ENCODE peak calls at places on chromosomes 2 and 18, in four cellular contexts. F, H, M and S are unnamed samples.

GRCh38 chr18:12317664-12318333 is 9.8 kb downstream of the TUBB6 start:
- DNase-seq in F (no peak), H (peak; percentile 45), M (peak; percentile 74), S (no peak)

GRCh38 chr2:5392658-5393057 is 299.5 kb upstream of the SOX11 start:
- DNase-seq in F (no peak), H (no peak), M (no peak), S (no peak)

GRCh38 chr18:25310045-25310444 is 41.9 kb downstream of the ZNF521 start:
- DNase-seq in F (no peak), H (no peak), M (peak; percentile 54), S (no peak)

GRCh38 chr18:32018331-32019250 is at the start of gene RNF125:
- DNase-seq in F (peak; percentile 78), H (peak; percentile 85), M (peak; percentile 75), S (peak; percentile 95)

GRCh38 chr2:5937865-5938565 is 245.8 kb downstream of the SOX11 start:
- DNase-seq in F (no peak), H (no peak), M (no peak), S (no peak)

GRCh38 chr2:120678251-120678650 is 57.4 kb upstream of the GLI2 start:
- DNase-seq in F (no peak), H (no peak), M (no peak), S (no peak)

GRCh38 chr2:158539176-158539895 is 82.6 kb downstream of the PKP4 start:
- DNase-seq in F (no peak), H (no peak), M (peak; percentile 88), S (no peak)

GRCh38 chr2:231364961-231365810 is 30.3 kb upstream of the B3GNT7 start:
- DNase-seq in F (peak; percentile 45), H (peak; percentile 25), M (peak; percentile 79), S (no peak)

GRCh38 chr2:109507828-109508227 is 105.9 kb downstream of the SEPTIN10 start:
- DNase-seq in F (no peak), H (no peak), M (no peak), S (no peak)

GRCh38 chr18:37986665-37987064 is 421.1 kb upstream of the CELF4 start:
- DNase-seq in F (no peak), H (no peak), M (no peak), S (no peak)

GRCh38 chr18:22451796-22452195 is 34.1 kb upstream of the CTAGE1 start:
- DNase-seq in F (no peak), H (no peak), M (no peak), S (no peak)

GRCh38 chr2:58569460-58570185 is 328.5 kb upstream of the FANCL start:
- DNase-seq in F (no peak), H (no peak), M (no peak), S (no peak)

GRCh38 chr2:42224422-42225067 is 55.4 kb downstream of the EML4 start:
- DNase-seq in F (no peak), H (no peak), M (no peak), S (no peak)

GRCh38 chr18:31679806-31680793 is 4.3 kb downstream of the B4GALT6 start:
- DNase-seq in F (no peak), H (no peak), M (peak; percentile 48), S (no peak)

GRCh38 chr2:240990726-240991377 is 7.6 kb upstream of the SNED1 start:
- DNase-seq in F (peak; percentile 36), H (peak; percentile 27), M (no peak), S (peak; percentile 85)

GRCh38 chr2:96122391-96122790 is 6.0 kb upstream of the ADRA2B start:
- DNase-seq in F (no peak), H (no peak), M (no peak), S (no peak)

GRCh38 chr2:210626849-210627248 is 70.5 kb downstream of the CPS1 start:
- DNase-seq in F (no peak), H (no peak), M (peak; percentile 12), S (no peak)

GRCh38 chr18:23967321-23968089 is 47.0 kb upstream of the TTC39C start:
- DNase-seq in F (no peak), H (no peak), M (no peak), S (no peak)

GRCh38 chr18:13161276-13161899 is 57.2 kb upstream of the LDLRAD4 start:
- DNase-seq in F (no peak), H (no peak), M (no peak), S (no peak)

GRCh38 chr18:47168913-47169312 is 7.3 kb downstream of the IER3IP1 start:
- DNase-seq in F (no peak), H (no peak), M (no peak), S (no peak)

GRCh38 chr2:159968282-159968900 is 94.0 kb downstream of the PLA2R1 start:
- DNase-seq in F (no peak), H (peak; percentile 30), M (peak; percentile 81), S (no peak)

GRCh38 chr18:33210575-33211189 is 229.8 kb downstream of the CCDC178 start:
- DNase-seq in F (no peak), H (no peak), M (peak; percentile 52), S (no peak)

GRCh38 chr2:99484205-99484604 is 5.6 kb downstream of the REV1 start:
- DNase-seq in F (no peak), H (no peak), M (no peak), S (no peak)

GRCh38 chr2:195318440-195319111 is 338.4 kb upstream of the SLC39A10 start:
- DNase-seq in F (no peak), H (no peak), M (peak; percentile 63), S (no peak)

GRCh38 chr18:2112435-2113045 is 458.8 kb downstream of the METTL4 start:
- DNase-seq in F (no peak), H (no peak), M (no peak), S (no peak)

GRCh38 chr2:153917570-153917969 is 45.8 kb downstream of the GALNT13 start:
- DNase-seq in F (no peak), H (no peak), M (no peak), S (no peak)
- H3K4me3 ChIP-seq in F (no peak overlapping the region), H (no peak overlapping the region), M (no peak overlapping the region), S (no peak overlapping the region)

DNA sequence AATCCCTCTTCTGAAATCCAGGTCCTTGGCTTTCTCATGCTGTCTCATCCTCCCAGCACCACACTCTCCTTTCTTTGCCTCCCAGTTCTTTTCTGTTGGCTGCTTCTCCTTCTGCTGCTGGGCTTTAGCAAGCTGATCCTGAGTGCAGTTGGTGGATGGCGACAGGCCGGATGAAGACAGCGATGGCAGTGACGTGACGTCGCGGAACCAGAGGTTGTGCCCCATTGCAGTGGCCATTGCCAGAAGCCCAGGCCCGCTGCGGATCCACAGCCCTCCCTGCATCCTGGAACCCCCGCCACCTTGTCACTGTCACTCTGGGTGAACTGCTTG is 75.2 kb downstream of the EIPR1 start:
- DNase-seq in F (no peak), H (no peak), M (no peak), S (no peak)
- TF ChIP-seq CTCF in F (no peak), H (no peak), M (no peak), S (no peak)

DNA sequence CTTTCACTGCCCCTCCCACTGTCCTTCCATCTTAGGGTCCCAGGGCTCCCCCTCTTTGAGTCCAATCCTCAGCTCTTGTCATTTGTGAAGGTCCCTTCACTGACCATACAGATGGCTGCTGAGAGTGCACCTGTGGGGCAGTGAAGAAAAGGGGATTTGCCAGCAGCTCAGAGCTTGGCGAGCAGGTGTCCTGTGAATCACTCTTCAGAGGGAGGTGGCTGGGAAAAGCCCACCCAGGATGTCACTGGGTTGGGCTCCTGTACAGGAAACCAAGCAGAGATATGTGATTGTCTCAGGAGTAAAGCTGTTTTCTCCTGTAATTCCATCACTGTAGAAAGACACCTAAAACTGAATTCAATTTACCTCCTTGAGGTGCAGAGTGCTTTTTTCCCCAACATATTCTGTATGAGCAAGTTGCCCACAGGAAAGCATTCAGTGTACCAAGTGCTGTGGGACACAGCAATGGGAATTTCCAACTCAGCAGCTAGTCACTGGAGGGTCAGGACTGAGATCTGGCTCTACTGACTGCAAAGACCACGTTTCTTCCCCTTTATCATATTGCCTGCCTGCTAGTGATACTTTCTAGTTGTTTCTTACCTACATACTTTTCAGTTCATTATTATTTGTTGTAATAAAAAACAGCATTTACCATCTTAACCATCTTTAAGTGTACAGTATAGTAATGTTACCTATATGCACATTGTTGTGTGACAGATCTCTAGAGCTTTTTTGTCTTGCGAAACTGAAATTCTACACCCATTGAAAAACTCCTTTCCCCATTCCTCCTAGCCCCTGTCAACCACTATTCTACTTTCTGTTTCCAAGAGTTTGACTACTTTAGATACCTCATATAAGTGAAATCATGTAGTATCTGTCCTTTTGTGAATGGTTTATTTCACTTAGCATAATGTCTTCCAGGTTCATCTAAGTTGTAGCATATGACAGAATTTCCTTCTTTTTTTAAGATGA is 239.1 kb downstream of the TSN start:
- DNase-seq in F (no peak), H (no peak), M (no peak), S (no peak)
- H3K4me3 ChIP-seq in F (no peak overlapping the region), H (no peak overlapping the region), M (no peak overlapping the region), S (no peak overlapping the region)

GRCh38 chr2:102460467-102460866 is 12.6 kb upstream of the SLC9A4 start:
- DNase-seq in F (no peak), H (no peak), M (no peak), S (no peak)
- TF ChIP-seq CTCF in F (no peak), H (no peak), M (no peak), S (no peak)

GRCh38 chr2:37768491-37768925 is 97.1 kb upstream of the CDC42EP3 start:
- DNase-seq in F (no peak), H (no peak), M (peak; percentile 93), S (no peak)
- H3K4me3 ChIP-seq in F (no peak overlapping the region), H (no peak overlapping the region), M (no peak overlapping the region), S (no peak overlapping the region)

DNA sequence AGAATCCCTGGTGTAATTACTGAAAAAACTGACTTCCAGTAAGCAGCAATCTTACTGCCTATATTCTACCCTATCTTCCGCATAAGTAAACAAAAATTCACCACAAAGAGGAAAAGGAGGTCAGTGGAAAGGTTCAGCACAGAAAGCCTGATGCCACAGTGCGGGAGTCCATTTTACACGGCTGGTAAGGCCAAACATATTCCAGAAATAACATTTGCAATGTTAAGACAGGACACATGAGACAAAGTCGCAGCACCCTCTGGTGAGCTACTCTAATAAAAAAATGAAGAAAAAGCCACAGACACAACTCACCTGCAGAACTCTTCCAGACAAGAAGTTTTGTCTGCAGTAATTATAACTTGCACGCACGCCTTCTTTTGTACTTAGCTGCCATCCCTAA is 40.6 kb downstream of the GEMIN6 start:
- DNase-seq in F (no peak), H (no peak), M (no peak), S (no peak)
- TF ChIP-seq CTCF in F (no peak), H (no peak), M (no peak), S (no peak)

GRCh38 chr2:40507429-40507828 is 55.5 kb upstream of the SLC8A1 start:
- DNase-seq in F (no peak), H (no peak), M (no peak), S (no peak)

GRCh38 chr2:40511661-40512213 is 59.8 kb upstream of the SLC8A1 start:
- DNase-seq in F (no peak), H (peak; percentile 29), M (peak; percentile 97), S (peak; percentile 60)

GRCh38 chr2:40516604-40517003 is 64.7 kb upstream of the SLC8A1 start:
- DNase-seq in F (no peak), H (no peak), M (no peak), S (no peak)

GRCh38 chr2:40512246-40512645 is 60.4 kb upstream of the SLC8A1 start:
- DNase-seq in F (no peak), H (peak; percentile 47), M (peak; percentile 68), S (no peak)
- H3K4me3 ChIP-seq in F (peak overlapping the region; percentile 17), H (peak overlapping the region; percentile 59), M (peak overlapping the region; percentile 42), S (no peak overlapping the region)